ENCODE peak calls at places on chromosomes 4 and X, in five cellular contexts. G is T-helper 2 cell, J is ELR, X is posterior vena cava, L is AG09319. R is an unnamed sample.

GRCh38 chr4:6881908-6882307 is 27.7 kb upstream of the TBC1D14 start:
- DNase-seq in G (no peak), J (no peak), L (no peak), X (no peak), R (no peak)

GRCh38 chr4:110959041-110959643 is 336.3 kb upstream of the PITX2 start:
- DNase-seq in X (no peak), G (no peak), J (peak), L (no peak), R (no peak)

GRCh38 chr4:61336488-61336887 is 136.4 kb downstream of the ADGRL3 start:
- DNase-seq in J (no peak), G (no peak), L (no peak), X (no peak), R (no peak)

GRCh38 chrX:110408949-110409588 is 50.4 kb downstream of the RTL9 start:
- DNase-seq in X (no peak), L (no peak), G (no peak), J (no peak), R (no peak)

GRCh38 chrX:76420237-76420636 is 7.3 kb upstream of the MAGEE1 start:
- DNase-seq in X (no peak), L (no peak), J (no peak), G (no peak), R (no peak)

GRCh38 chr4:84269531-84269930 is 229.6 kb downstream of the NKX6-1 start:
- DNase-seq in G (no peak), J (no peak), X (no peak), L (no peak), R (no peak)

GRCh38 chrX:109624641-109625311 is at the start of gene KCNE5:
- DNase-seq in L (no peak), X (peak), J (no peak), G (no peak), R (no peak)

GRCh38 chrX:54063361-54063760 is 19.1 kb upstream of the PHF8 start:
- DNase-seq in G (no peak), X (no peak), J (no peak), L (no peak), R (no peak)

GRCh38 chr4:76007089-76007559 is at the start of gene CXCL9:
- DNase-seq in J (no peak), X (no peak), L (no peak), G (no peak), R (no peak)

GRCh38 chr4:54986095-54986846 is 139.1 kb downstream of the KDR start:
- DNase-seq in L (no peak), G (no peak), J (no peak), X (no peak), R (no peak)

GRCh38 chr4:164977243-164978164 is at the start of gene TRIM61:
- DNase-seq in G (no peak), J (peak), L (no peak), X (peak), R (no peak)

GRCh38 chr4:107034091-107034698 is 1.9 kb downstream of the DKK2 start:
- DNase-seq in L (no peak), G (no peak), X (peak), J (peak), R (peak)

GRCh38 chr4:48483777-48484493 is 792 bp downstream of the SLC10A4 start:
- DNase-seq in L (no peak), J (no peak), G (no peak), X (peak), R (no peak)

GRCh38 chr4:82786794-82787193 is 11.8 kb downstream of the SCD5 start:
- DNase-seq in J (no peak), G (no peak), L (no peak), X (no peak), R (no peak)